ENCODE peak calls at places on chromosomes 12 and 14, in ten cellular contexts. F is vagina, U is IMR-90, J is ovary, A is mucosa of descending colon, Z is K562, C is esophagus squamous epithelium, B is fibroblast of lung, N is tibial nerve, R is cardiac muscle cell. G is an unnamed sample. For H3K9me3 and H3K36me3, the result is how much of the 10 kb centered on the place peaks cover.

GRCh38 chr12:89051065-89051677 is 301.1 kb downstream of the DUSP6 start:
- DNase-seq in C (no peak), A (peak), N (peak), Z (peak), R (peak), U (peak), J (no peak), F (no peak), B (peak), G (peak)

GRCh38 chr14:43338713-43339112 is 1168.4 kb downstream of the FSCB start:
- DNase-seq in B (no peak), Z (no peak), J (no peak), R (no peak), F (no peak), A (no peak), C (no peak), N (no peak), U (no peak), G (no peak)

GRCh38 chr12:123289911-123290310 is 18.3 kb upstream of the CDK2AP1 start:
- DNase-seq in A (no peak), J (peak), N (no peak), Z (no peak), U (no peak), C (no peak), R (no peak), F (no peak), B (no peak), G (no peak)

GRCh38 chr14:104446611-104447010 is 133.0 kb upstream of the C14orf180 start:
- DNase-seq in R (no peak), J (no peak), U (no peak), B (no peak), A (no peak), Z (no peak), N (no peak), F (no peak), C (no peak), G (no peak)

GRCh38 chr14:37195327-37195726 is 2.4 kb upstream of the MIPOL1 start:
- DNase-seq in N (no peak), B (peak), R (no peak), U (peak), Z (no peak), A (no peak), F (no peak), C (no peak), J (no peak), G (no peak)

GRCh38 chr12:29380536-29381523 is at the start of gene ERGIC2:
- DNase-seq in J (peak), A (peak), Z (peak), U (peak), C (peak), B (peak), R (peak), N (peak), F (peak), G (peak)

GRCh38 chr12:89901906-89902648 is 193.4 kb upstream of the ATP2B1 start:
- DNase-seq in N (no peak), Z (no peak), J (no peak), C (no peak), A (no peak), B (no peak), R (no peak), F (no peak), U (no peak), G (no peak)

GRCh38 chr12:131795064-131795463 is 33.1 kb upstream of the MMP17 start:
- DNase-seq in N (no peak), B (no peak), J (no peak), U (no peak), C (no peak), A (no peak), F (no peak), Z (no peak), R (no peak), G (no peak)

GRCh38 chr14:55180434-55180833 is 11.0 kb downstream of the DLGAP5 start:
- DNase-seq in F (no peak), A (no peak), R (no peak), N (no peak), C (no peak), U (peak), J (no peak), Z (no peak), B (peak), G (no peak)

GRCh38 chr12:116336542-116337065 is 59.1 kb upstream of the MED13L start:
- DNase-seq in R (peak), Z (peak), F (no peak), J (no peak), N (no peak), U (peak), A (peak), B (peak), C (peak), G (peak)

GRCh38 chr14:106490442-106490841 is 964.1 kb downstream of the TMEM121 start:
- DNase-seq in J (no peak), B (no peak), C (no peak), A (no peak), U (no peak), F (no peak), R (no peak), Z (no peak), N (no peak), G (peak)
- H3K9me3 ChIP-seq in J (under half), B (under half), C (under half), A (under half), U (under half), F (under half), R (under half), Z (under half), N (under half), G (under half)

GRCh38 chr12:57158186-57158585 is 10.8 kb upstream of the LRP1-AS start:
- DNase-seq in C (no peak), R (no peak), Z (no peak), F (no peak), U (no peak), N (no peak), J (no peak), A (no peak), B (no peak), G (no peak)
- H3K36me3 ChIP-seq in C (half or more), R (under half), Z (under half), F (under half), U (half or more), N (under half), J (under half), A (under half), B (half or more), G (under half)

DNA sequence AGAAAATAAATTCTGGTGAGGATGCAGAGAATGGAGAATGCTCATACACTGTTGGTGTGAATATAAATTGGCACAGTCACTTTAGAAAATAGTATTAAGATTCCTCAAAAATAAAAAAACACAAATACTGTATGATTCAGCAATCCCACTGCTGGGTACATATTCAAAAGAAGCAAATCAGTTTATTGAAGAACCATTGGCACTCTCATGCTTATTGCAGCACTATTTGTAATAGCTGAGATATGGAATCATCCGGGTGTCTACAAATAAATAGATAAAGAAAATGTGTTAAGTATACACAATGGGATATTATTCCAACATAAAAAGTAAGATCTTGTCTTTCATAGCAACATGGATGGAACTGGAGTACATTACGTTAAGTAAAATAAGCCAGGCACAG is 579.4 kb upstream of the SEL1L start:
- DNase-seq in A (no peak), Z (no peak), J (no peak), F (no peak), U (no peak), R (no peak), N (no peak), B (no peak), C (no peak), G (no peak)
- H3K9me3 ChIP-seq in A (under half), Z (under half), J (under half), F (under half), U (under half), R (under half), N (under half), B (under half), C (under half), G (under half)

GRCh38 chr12:53214687-53215455 is 7.8 kb upstream of the ITGB7 start:
- DNase-seq in J (no peak), Z (no peak), R (no peak), U (no peak), A (no peak), F (no peak), B (no peak), N (no peak), C (no peak), G (no peak)
- H3K36me3 ChIP-seq in J (under half), Z (under half), R (under half), U (under half), A (under half), F (under half), B (under half), N (under half), C (half or more), G (under half)

GRCh38 chr14:106811167-106811566 is 1284.8 kb downstream of the TMEM121 start:
- DNase-seq in B (no peak), C (no peak), R (no peak), F (no peak), A (no peak), U (no peak), Z (no peak), J (no peak), N (no peak), G (no peak)
- H3K9me3 ChIP-seq in B (under half), C (under half), R (under half), F (under half), A (under half), U (under half), Z (under half), J (under half), N (under half), G (under half)

DNA sequence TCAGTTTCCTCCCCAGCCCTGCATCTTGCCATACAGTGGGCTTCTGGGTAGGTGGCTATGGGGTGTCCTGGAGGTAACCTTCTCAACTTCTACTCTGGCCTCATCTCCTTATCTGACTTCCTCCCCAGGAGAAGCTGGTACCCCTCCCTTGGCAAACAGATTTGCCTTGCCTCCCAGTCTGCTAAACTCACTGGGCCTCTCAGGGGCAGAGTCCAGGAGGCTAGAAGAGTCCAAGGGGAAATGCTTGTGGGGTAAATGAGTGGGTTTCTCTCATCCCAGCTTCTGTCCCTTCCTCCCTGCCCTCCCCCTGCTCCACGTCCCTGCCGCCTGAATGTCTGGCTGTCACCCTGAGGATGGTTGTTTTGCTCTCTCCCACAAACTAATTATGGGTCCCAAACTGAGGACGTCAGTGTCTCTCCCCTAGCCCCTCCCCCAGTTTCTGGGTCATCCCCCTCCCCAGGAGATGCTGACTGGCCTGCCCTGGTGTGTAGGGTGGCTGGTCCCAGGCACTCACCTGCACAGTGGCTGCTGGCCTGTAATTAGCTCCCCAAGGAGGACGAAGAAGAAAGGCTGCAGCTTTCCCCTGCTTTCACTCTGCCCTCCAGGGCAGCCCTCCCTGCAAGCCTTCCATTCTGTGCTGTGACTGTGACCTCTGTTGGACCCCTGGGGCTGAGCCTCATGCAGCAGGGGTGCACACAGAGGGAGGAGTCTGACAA is at the start of gene LRP1-AS:
- DNase-seq in F (no peak), U (no peak), A (peak), C (no peak), Z (no peak), N (no peak), J (no peak), R (no peak), B (no peak), G (no peak)
- H3K36me3 ChIP-seq in F (under half), U (half or more), A (under half), C (half or more), Z (under half), N (under half), J (under half), R (under half), B (under half), G (under half)

GRCh38 chr12:73225371-73225937 is 953.3 kb downstream of the TRHDE start:
- DNase-seq in F (no peak), N (no peak), J (no peak), R (no peak), Z (no peak), B (no peak), A (no peak), C (no peak), U (no peak), G (no peak)
- H3K9me3 ChIP-seq in F (under half), N (under half), J (under half), R (under half), Z (under half), B (under half), A (under half), C (under half), U (under half), G (under half)

G was measured in Karpas-422.